ENCODE peak calls at places on chromosome 5, in nine cellular contexts. M, P, N, Q, G, C, E, T and V are unnamed samples.

GRCh38 chr5:157548513-157549282 is 26.9 kb downstream of the ADAM19 start:
- DNase-seq in M (no peak), P (no peak), N (peak), Q (no peak), G (no peak), C (no peak), E (no peak), T (no peak), V (no peak)

GRCh38 chr5:138536665-138537315 is 6.2 kb downstream of the ETF1 start:
- DNase-seq in M (no peak), P (no peak), N (no peak), Q (no peak), G (no peak), C (no peak), E (no peak), T (no peak), V (no peak)

GRCh38 chr5:176642675-176643490 is 4.4 kb upstream of the TSPAN17 start:
- DNase-seq in M (no peak), P (no peak), N (no peak), Q (no peak), G (no peak), C (no peak), E (no peak), T (no peak), V (no peak)

GRCh38 chr5:76175051-76175666 is 92.0 kb downstream of the SV2C start:
- DNase-seq in M (peak), P (peak), N (no peak), Q (no peak), G (peak), C (peak), E (peak), T (no peak), V (no peak)

GRCh38 chr5:134506054-134507039 is 19.1 kb upstream of the JADE2 start:
- DNase-seq in M (no peak), P (no peak), N (peak), Q (peak), G (peak), C (no peak), E (peak), T (no peak), V (no peak)

GRCh38 chr5:150107909-150108447 is 21.6 kb upstream of the CSF1R start:
- DNase-seq in M (no peak), P (no peak), N (no peak), Q (no peak), G (no peak), C (no peak), E (no peak), T (no peak), V (peak)

GRCh38 chr5:142235050-142235797 is 89.6 kb downstream of the SPRY4 start:
- DNase-seq in M (no peak), P (no peak), N (no peak), Q (no peak), G (no peak), C (no peak), E (no peak), T (no peak), V (no peak)

GRCh38 chr5:134086943-134087305 is 27.6 kb upstream of the TCF7 start:
- DNase-seq in M (peak), P (no peak), N (no peak), Q (no peak), G (no peak), C (no peak), E (peak), T (no peak), V (no peak)

GRCh38 chr5:68240196-68240595 is 24.6 kb downstream of the PIK3R1 start:
- DNase-seq in M (no peak), P (no peak), N (no peak), Q (no peak), G (no peak), C (peak), E (no peak), T (no peak), V (no peak)

GRCh38 chr5:180172447-180173197 is 36.4 kb downstream of the RASGEF1C start:
- DNase-seq in M (no peak), P (no peak), N (no peak), Q (no peak), G (peak), C (no peak), E (peak), T (no peak), V (no peak)

GRCh38 chr5:6708814-6709213 is 4.4 kb upstream of the TENT4A start:
- DNase-seq in M (no peak), P (no peak), N (no peak), Q (no peak), G (no peak), C (no peak), E (no peak), T (peak), V (peak)

GRCh38 chr5:88734983-88735382 is 148.0 kb downstream of the MEF2C start:
- DNase-seq in M (no peak), P (no peak), N (no peak), Q (no peak), G (no peak), C (no peak), E (no peak), T (peak), V (no peak)

GRCh38 chr5:88686077-88686541 is 196.9 kb downstream of the MEF2C start:
- DNase-seq in M (no peak), P (no peak), N (no peak), Q (no peak), G (peak), C (no peak), E (no peak), T (no peak), V (no peak)

GRCh38 chr5:41649659-41650058 is 139.3 kb upstream of the PLCXD3 start:
- DNase-seq in M (no peak), P (no peak), N (no peak), Q (no peak), G (no peak), C (no peak), E (no peak), T (no peak), V (no peak)

GRCh38 chr5:179373961-179374505 is 28.8 kb upstream of the ADAMTS2 start:
- DNase-seq in M (no peak), P (no peak), N (peak), Q (no peak), G (no peak), C (no peak), E (no peak), T (no peak), V (no peak)

GRCh38 chr5:153565822-153566221 is 75.4 kb downstream of the GRIA1 start:
- DNase-seq in M (no peak), P (no peak), N (no peak), Q (no peak), G (no peak), C (no peak), E (no peak), T (no peak), V (no peak)

GRCh38 chr5:138139776-138140080 is 500 bp upstream of the NME5 start:
- DNase-seq in M (no peak), P (no peak), N (no peak), Q (no peak), G (no peak), C (no peak), E (no peak), T (no peak), V (no peak)

GRCh38 chr5:79503794-79504495 is 10.0 kb downstream of the HOMER1 start:
- DNase-seq in M (no peak), P (no peak), N (no peak), Q (no peak), G (no peak), C (no peak), E (no peak), T (no peak), V (no peak)

GRCh38 chr5:98372351-98372750 is 401.1 kb upstream of the RGMB start:
- DNase-seq in M (no peak), P (no peak), N (no peak), Q (no peak), G (no peak), C (no peak), E (no peak), T (no peak), V (no peak)

GRCh38 chr5:102498271-102499034 is at the start of gene SLCO6A1:
- DNase-seq in M (no peak), P (no peak), N (no peak), Q (peak), G (no peak), C (no peak), E (no peak), T (no peak), V (no peak)

GRCh38 chr5:120017523-120017922 is 388.2 kb downstream of the FAM170A start:
- DNase-seq in M (no peak), P (no peak), N (no peak), Q (no peak), G (no peak), C (no peak), E (no peak), T (no peak), V (no peak)

GRCh38 chr5:142500506-142500905 is 175.7 kb upstream of the SPRY4 start:
- DNase-seq in M (no peak), P (no peak), N (no peak), Q (no peak), G (no peak), C (no peak), E (no peak), T (no peak), V (no peak)

GRCh38 chr5:154723740-154724505 is 31.3 kb upstream of the LARP1 start:
- DNase-seq in M (no peak), P (no peak), N (no peak), Q (no peak), G (no peak), C (no peak), E (no peak), T (no peak), V (no peak)

GRCh38 chr5:9059920-9060691 is 485.8 kb downstream of the SEMA5A start:
- DNase-seq in M (no peak), P (no peak), N (no peak), Q (no peak), G (no peak), C (no peak), E (no peak), T (no peak), V (no peak)

GRCh38 chr5:115571441-115571878 is 26.9 kb upstream of the FEM1C start:
- DNase-seq in M (no peak), P (no peak), N (no peak), Q (no peak), G (peak), C (no peak), E (no peak), T (no peak), V (no peak)

GRCh38 chr5:174567506-174568141 is 156.8 kb upstream of the MSX2 start:
- DNase-seq in M (no peak), P (no peak), N (peak), Q (no peak), G (no peak), C (no peak), E (no peak), T (no peak), V (no peak)

GRCh38 chr5:173497685-173498084 is 118.8 kb downstream of the BOD1 start:
- DNase-seq in M (no peak), P (no peak), N (no peak), Q (no peak), G (no peak), C (no peak), E (no peak), T (no peak), V (no peak)

GRCh38 chr5:136766456-136766855 is 401.1 kb upstream of the TRPC7 start:
- DNase-seq in M (no peak), P (no peak), N (no peak), Q (no peak), G (no peak), C (no peak), E (no peak), T (no peak), V (no peak)

GRCh38 chr5:56647109-56647863 is 168.1 kb upstream of the MAP3K1 start:
- DNase-seq in M (no peak), P (no peak), N (no peak), Q (no peak), G (no peak), C (no peak), E (no peak), T (no peak), V (no peak)

GRCh38 chr5:147055850-147056523 is 177.4 kb upstream of the PPP2R2B start:
- DNase-seq in M (no peak), P (no peak), N (no peak), Q (no peak), G (no peak), C (no peak), E (no peak), T (no peak), V (no peak)

GRCh38 chr5:33257807-33258491 is 182.8 kb upstream of the TARS1 start:
- DNase-seq in M (no peak), P (no peak), N (no peak), Q (no peak), G (no peak), C (no peak), E (no peak), T (no peak), V (no peak)

GRCh38 chr5:17105744-17106450 is 111.5 kb upstream of the BASP1 start:
- DNase-seq in M (no peak), P (no peak), N (no peak), Q (peak), G (no peak), C (no peak), E (no peak), T (no peak), V (no peak)

GRCh38 chr5:59036274-59036961 is 453.5 kb downstream of the RAB3C start:
- DNase-seq in M (peak), P (no peak), N (no peak), Q (peak), G (no peak), C (no peak), E (no peak), T (no peak), V (no peak)

GRCh38 chr5:53041740-53042139 is 52.6 kb downstream of the ITGA2 start:
- DNase-seq in M (no peak), P (no peak), N (no peak), Q (no peak), G (no peak), C (no peak), E (no peak), T (no peak), V (no peak)

GRCh38 chr5:73748510-73749410 is 122.8 kb downstream of the ARHGEF28 start:
- DNase-seq in M (no peak), P (no peak), N (peak), Q (peak), G (no peak), C (no peak), E (no peak), T (no peak), V (no peak)

GRCh38 chr5:163338-163620 is 28.0 kb upstream of the LRRC14B start:
- DNase-seq in M (no peak), P (no peak), N (no peak), Q (no peak), G (no peak), C (no peak), E (no peak), T (no peak), V (no peak)

GRCh38 chr5:9545959-9546851 is at the start of gene SEMA5A:
- DNase-seq in M (peak), P (no peak), N (peak), Q (peak), G (no peak), C (peak), E (peak), T (peak), V (no peak)

GRCh38 chr5:172065431-172066065 is 59.1 kb upstream of the FBXW11 start:
- DNase-seq in M (no peak), P (no peak), N (no peak), Q (no peak), G (no peak), C (no peak), E (no peak), T (no peak), V (no peak)